ENCODE peak calls at places on chromosomes 5 and 9, in six cellular contexts. G is spleen, P is GM12892, R is uterus, Y is stomach, Z is body of pancreas. K is an unnamed sample.

GRCh38 chr5:172872997-172873491 is 39.0 kb downstream of the ERGIC1 start:
- DNase-seq in G (peak; percentile 90), P (no peak), R (peak; percentile 90), Y (no peak), Z (peak; percentile 50), K (no peak)

GRCh38 chr9:4375424-4376195 is 75.7 kb upstream of the GLIS3 start:
- DNase-seq in G (no peak), P (no peak), R (no peak), Y (no peak), Z (no peak), K (no peak)

GRCh38 chr5:79845448-79846197 is 145.4 kb downstream of the MTX3 start:
- DNase-seq in G (no peak), P (no peak), R (peak; percentile 56), Y (no peak), Z (no peak), K (no peak)

GRCh38 chr9:89999534-90000370 is 394.9 kb downstream of the GADD45G start:
- DNase-seq in G (peak; percentile 88), P (peak; percentile 74), R (peak; percentile 49), Y (peak; percentile 92), Z (peak; percentile 89), K (peak; percentile 68)

GRCh38 chr9:93682155-93682968 is 106.0 kb downstream of the PHF2 start:
- DNase-seq in G (peak; percentile 81), P (peak; percentile 63), R (peak; percentile 27), Y (peak; percentile 77), Z (peak; percentile 74), K (peak; percentile 76)

GRCh38 chr9:75548871-75549270 is 341.6 kb upstream of the PCSK5 start:
- DNase-seq in G (no peak), P (no peak), R (no peak), Y (no peak), Z (no peak), K (no peak)

GRCh38 chr5:178394074-178394473 is 161.5 kb upstream of the PHYKPL start:
- DNase-seq in G (no peak), P (no peak), R (no peak), Y (peak; percentile 11), Z (no peak), K (no peak)

GRCh38 chr5:102749416-102750021 is 5.6 kb upstream of the PAM start:
- DNase-seq in G (no peak), P (no peak), R (no peak), Y (no peak), Z (no peak), K (no peak)

GRCh38 chr5:62412549-62413329 is at the start of gene IPO11:
- DNase-seq in G (peak; percentile 100), P (peak; percentile 89), R (peak; percentile 98), Y (peak; percentile 98), Z (peak; percentile 98), K (peak; percentile 89)
- TF ChIP-seq POLR2A in G (peak; percentile 25), P (peak; percentile 91), R (peak; percentile 75), Y (no peak), Z (peak; percentile 86), K (peak; percentile 84)

DNA sequence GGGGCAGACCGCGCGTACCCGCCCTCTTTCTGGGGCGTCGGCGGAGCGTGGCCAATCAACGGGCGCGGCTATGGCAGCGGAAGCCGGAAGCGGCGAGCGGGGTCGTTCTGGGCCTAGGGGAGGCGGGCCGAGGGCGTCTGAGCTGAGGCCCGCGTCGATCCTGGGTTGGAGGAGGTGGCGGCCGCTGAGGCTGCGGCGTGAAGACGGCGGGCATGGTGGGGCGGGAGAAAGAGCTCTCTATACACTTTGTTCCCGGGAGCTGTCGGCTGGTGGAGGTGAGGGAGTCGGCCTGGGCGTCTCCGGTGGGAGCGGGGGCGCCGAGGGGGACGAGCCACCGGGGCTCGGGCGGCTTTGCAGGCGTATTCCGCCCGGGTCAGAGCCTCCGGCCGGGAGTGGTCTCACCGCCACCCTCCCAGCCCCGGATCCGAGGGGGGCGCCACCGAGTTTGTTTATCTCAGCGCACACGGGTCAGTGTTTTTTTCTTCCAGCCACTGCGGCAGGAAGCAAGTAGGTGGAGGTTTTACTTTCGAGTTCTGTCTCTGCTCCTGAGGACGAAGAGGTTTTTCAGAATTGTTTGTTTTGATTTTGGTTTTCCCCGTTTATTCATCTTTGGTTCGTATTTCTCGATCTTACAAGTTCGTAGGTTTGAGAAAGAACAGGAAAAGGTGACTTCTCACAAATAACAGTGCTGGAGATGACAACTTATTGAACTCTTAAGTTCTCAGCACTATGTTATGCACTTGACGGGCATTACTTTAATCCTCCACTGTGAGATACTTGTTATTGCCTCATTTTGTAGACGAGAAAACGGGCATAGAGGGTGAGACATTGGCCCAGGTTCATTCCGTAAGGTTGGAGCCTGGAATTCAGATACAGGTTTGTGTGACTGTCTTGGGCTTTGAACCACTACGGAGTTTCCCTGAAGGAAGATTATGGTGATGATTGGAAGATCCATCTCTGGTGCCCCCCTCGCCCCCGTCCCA is at the start of gene MAT2B:
- DNase-seq in G (peak; percentile 99), P (peak; percentile 80), R (peak; percentile 93), Y (peak; percentile 96), Z (peak; percentile 95), K (peak; percentile 74)
- TF ChIP-seq POLR2A in G (peak; percentile 94), P (peak; percentile 92), R (peak; percentile 92), Y (no peak), Z (peak; percentile 97), K (peak; percentile 89)

GRCh38 chr5:37370864-37371726 is at the start of gene NUP155:
- DNase-seq in G (peak; percentile 97), P (peak; percentile 78), R (peak; percentile 93), Y (peak; percentile 88), Z (peak; percentile 88), K (peak; percentile 75)
- TF ChIP-seq POLR2A in G (peak; percentile 61), P (peak; percentile 89), R (peak; percentile 63), Y (no peak), Z (peak; percentile 80), K (peak; percentile 94)

GRCh38 chr9:126761274-126761673 is 43.6 kb upstream of the ZBTB43 start:
- DNase-seq in G (no peak), P (no peak), R (no peak), Y (no peak), Z (no peak), K (no peak)

GRCh38 chr9:126758916-126759576 is 45.8 kb upstream of the ZBTB43 start:
- DNase-seq in G (no peak), P (no peak), R (no peak), Y (no peak), Z (no peak), K (no peak)

GRCh38 chr9:126763130-126763764 is 41.6 kb upstream of the ZBTB43 start:
- DNase-seq in G (no peak), P (no peak), R (no peak), Y (no peak), Z (no peak), K (no peak)
- TF ChIP-seq POLR2A in G (no peak), P (no peak), R (no peak), Y (no peak), Z (no peak), K (no peak)

DNA sequence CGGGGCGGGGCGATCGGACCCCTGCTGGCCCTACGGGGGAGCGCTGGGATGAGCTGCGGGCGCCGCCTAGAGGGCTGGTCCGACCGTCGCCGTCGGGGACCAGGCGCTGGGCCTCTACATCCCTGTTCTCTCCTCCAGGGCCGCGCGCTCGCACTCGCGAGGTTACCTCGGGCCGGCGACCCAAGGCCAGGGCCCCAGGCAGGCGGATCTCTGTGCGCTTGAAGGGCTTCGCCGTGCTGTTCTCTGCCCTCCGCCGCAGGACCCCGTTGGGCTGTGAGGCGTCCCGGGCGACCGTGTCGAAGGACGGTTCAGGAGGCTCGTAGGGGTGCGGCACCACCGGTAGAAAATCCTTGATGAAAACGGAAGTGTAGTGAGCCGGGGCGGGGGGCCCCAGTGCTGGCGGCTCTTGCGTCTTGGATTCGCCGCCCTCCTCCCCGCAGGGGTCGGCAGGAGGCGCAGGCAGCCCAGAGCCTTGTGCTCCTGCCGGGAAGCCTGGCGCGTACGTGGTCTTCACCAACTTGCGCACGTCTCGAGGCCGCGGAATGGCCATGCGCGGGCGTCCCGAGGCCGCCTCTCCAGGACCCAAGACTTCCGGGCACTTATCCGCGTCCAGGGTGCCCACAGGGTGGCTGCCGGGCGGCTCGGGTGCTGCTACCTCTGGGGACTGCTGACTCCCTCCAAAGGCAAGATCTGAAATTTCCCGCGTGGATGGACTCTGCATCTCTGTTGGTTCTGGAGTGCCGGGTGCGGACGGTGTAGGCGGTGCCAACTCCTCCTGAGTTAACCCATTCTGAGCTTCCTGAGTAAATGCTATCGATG is 2.0 kb downstream of the PROB1 start:
- DNase-seq in G (peak; percentile 97), P (peak; percentile 92), R (no peak), Y (peak; percentile 75), Z (peak; percentile 38), K (peak; percentile 89)
- TF ChIP-seq POLR2A in G (no peak), P (peak; percentile 46), R (no peak), Y (no peak), Z (no peak), K (no peak)